ENCODE peak calls at places on chromosome X, in five cellular contexts. One of them, this sample, is unnamed.

GRCh38 chrX:80578518-80579105 is 158.4 kb downstream of the TENT5D start:
- DNase-seq in HepG2: peak; percentile 6
- DNase-seq in SK-N-SH: peak; percentile 41
- DNase-seq in IMR-90: peak; percentile 6
- DNase-seq in K562: peak; percentile 23
- DNase-seq in this sample: no peak

GRCh38 chrX:101619336-101619735 is 1.5 kb upstream of the ARMCX6 start:
- DNase-seq in IMR-90: peak; percentile 22
- DNase-seq in HepG2: peak; percentile 12
- DNase-seq in SK-N-SH: no peak
- DNase-seq in K562: peak; percentile 44
- DNase-seq in this sample: no peak

GRCh38 chrX:103830848-103831247 is 1.2 kb downstream of the RAB9B start:
- DNase-seq in IMR-90: no peak
- DNase-seq in HepG2: no peak
- DNase-seq in SK-N-SH: peak; percentile 2
- DNase-seq in K562: no peak
- DNase-seq in this sample: no peak

GRCh38 chrX:129769467-129770154 is 10.1 kb upstream of the SASH3 start:
- DNase-seq in IMR-90: no peak
- DNase-seq in HepG2: no peak
- DNase-seq in K562: no peak
- DNase-seq in SK-N-SH: no peak
- DNase-seq in this sample: peak; percentile 73

GRCh38 chrX:68829594-68830485 is 1.0 kb downstream of the EFNB1 start:
- DNase-seq in HepG2: no peak
- DNase-seq in SK-N-SH: peak; percentile 49
- DNase-seq in K562: peak; percentile 16
- DNase-seq in IMR-90: peak; percentile 19
- DNase-seq in this sample: no peak

GRCh38 chrX:55007633-55008032 is 7.5 kb downstream of the APEX2 start:
- DNase-seq in IMR-90: peak; percentile 63
- DNase-seq in K562: no peak
- DNase-seq in SK-N-SH: no peak
- DNase-seq in HepG2: peak; percentile 73
- DNase-seq in this sample: no peak

GRCh38 chrX:79506001-79506400 is 138.9 kb upstream of the ITM2A start:
- DNase-seq in IMR-90: no peak
- DNase-seq in K562: no peak
- DNase-seq in SK-N-SH: no peak
- DNase-seq in HepG2: no peak
- DNase-seq in this sample: no peak

GRCh38 chrX:100648601-100649417 is 4.8 kb downstream of the SRPX2 start:
- DNase-seq in HepG2: peak; percentile 60
- DNase-seq in IMR-90: peak; percentile 84
- DNase-seq in K562: no peak
- DNase-seq in SK-N-SH: no peak
- DNase-seq in this sample: no peak

GRCh38 chrX:56233682-56234081 is 1.5 kb downstream of the KLF8 start:
- DNase-seq in HepG2: no peak
- DNase-seq in K562: no peak
- DNase-seq in IMR-90: no peak
- DNase-seq in SK-N-SH: no peak
- DNase-seq in this sample: peak; percentile 60

GRCh38 chrX:56248492-56248891 is 16.3 kb downstream of the KLF8 start:
- DNase-seq in IMR-90: peak; percentile 25
- DNase-seq in HepG2: peak; percentile 5
- DNase-seq in SK-N-SH: peak; percentile 52
- DNase-seq in K562: peak; percentile 29
- DNase-seq in this sample: peak; percentile 40

GRCh38 chrX:41923925-41924693 is 755 bp upstream of the CASK start:
- DNase-seq in K562: peak; percentile 7
- DNase-seq in HepG2: no peak
- DNase-seq in SK-N-SH: peak; percentile 25
- DNase-seq in IMR-90: peak; percentile 26
- DNase-seq in this sample: no peak

GRCh38 chrX:135087867-135088266 is 32.5 kb downstream of the ETDB start:
- DNase-seq in IMR-90: no peak
- DNase-seq in HepG2: no peak
- DNase-seq in K562: no peak
- DNase-seq in SK-N-SH: no peak
- DNase-seq in this sample: no peak

GRCh38 chrX:10041383-10041782 is 74.2 kb downstream of the CLDN34 start:
- DNase-seq in SK-N-SH: no peak
- DNase-seq in K562: no peak
- DNase-seq in IMR-90: peak; percentile 8
- DNase-seq in HepG2: no peak
- DNase-seq in this sample: no peak

GRCh38 chrX:25275159-25275558 is 259.4 kb upstream of the ARX start:
- DNase-seq in K562: no peak
- DNase-seq in SK-N-SH: no peak
- DNase-seq in IMR-90: no peak
- DNase-seq in HepG2: no peak
- DNase-seq in this sample: no peak

GRCh38 chrX:154019061-154019621 is 561 bp downstream of the IRAK1 start:
- DNase-seq in HepG2: no peak
- DNase-seq in K562: peak; percentile 29
- DNase-seq in SK-N-SH: peak; percentile 66
- DNase-seq in IMR-90: no peak
- DNase-seq in this sample: no peak

GRCh38 chrX:110442631-110443030 is 84.0 kb downstream of the RTL9 start:
- DNase-seq in SK-N-SH: peak; percentile 61
- DNase-seq in K562: peak; percentile 35
- DNase-seq in HepG2: peak; percentile 54
- DNase-seq in IMR-90: peak; percentile 11
- DNase-seq in this sample: no peak

GRCh38 chrX:126237524-126237923 is 71.4 kb upstream of the DCAF12L2 start:
- DNase-seq in HepG2: no peak
- DNase-seq in K562: no peak
- DNase-seq in IMR-90: no peak
- DNase-seq in SK-N-SH: no peak
- DNase-seq in this sample: no peak

GRCh38 chrX:73963682-73964081 is 340.3 kb upstream of the ZCCHC13 start:
- DNase-seq in SK-N-SH: no peak
- DNase-seq in IMR-90: no peak
- DNase-seq in K562: no peak
- DNase-seq in HepG2: no peak
- DNase-seq in this sample: no peak

GRCh38 chrX:53133400-53133799 is 39.5 kb downstream of the KANTR start:
- DNase-seq in K562: no peak
- DNase-seq in SK-N-SH: no peak
- DNase-seq in HepG2: no peak
- DNase-seq in IMR-90: no peak
- DNase-seq in this sample: no peak

GRCh38 chrX:66200050-66200664 is 36.1 kb downstream of the HEPH start:
- DNase-seq in SK-N-SH: no peak
- DNase-seq in HepG2: no peak
- DNase-seq in IMR-90: no peak
- DNase-seq in K562: no peak
- DNase-seq in this sample: peak; percentile 17

GRCh38 chrX:56733459-56734046 is 4.5 kb downstream of the NBDY start:
- DNase-seq in HepG2: peak; percentile 17
- DNase-seq in K562: peak; percentile 11
- DNase-seq in SK-N-SH: peak; percentile 41
- DNase-seq in IMR-90: peak; percentile 47
- DNase-seq in this sample: no peak

GRCh38 chrX:124209792-124210576 is 122.5 kb upstream of the TEX13D start:
- DNase-seq in IMR-90: no peak
- DNase-seq in HepG2: no peak
- DNase-seq in SK-N-SH: no peak
- DNase-seq in K562: no peak
- DNase-seq in this sample: no peak

GRCh38 chrX:134673123-134673522 is 14.9 kb upstream of the PLAC1 start:
- DNase-seq in HepG2: no peak
- DNase-seq in SK-N-SH: no peak
- DNase-seq in IMR-90: no peak
- DNase-seq in K562: no peak
- DNase-seq in this sample: no peak

GRCh38 chrX:101417981-101418841 is 10.2 kb downstream of the HNRNPH2 start:
- DNase-seq in IMR-90: no peak
- DNase-seq in SK-N-SH: peak; percentile 74
- DNase-seq in K562: no peak
- DNase-seq in HepG2: no peak
- DNase-seq in this sample: no peak

GRCh38 chrX:70969635-70970481 is 39.0 kb upstream of the SLC7A3 start:
- DNase-seq in HepG2: no peak
- DNase-seq in IMR-90: no peak
- DNase-seq in SK-N-SH: no peak
- DNase-seq in K562: peak; percentile 78
- DNase-seq in this sample: no peak

GRCh38 chrX:122512561-122513072 is 671.5 kb upstream of the GRIA3 start:
- DNase-seq in IMR-90: no peak
- DNase-seq in SK-N-SH: no peak
- DNase-seq in K562: no peak
- DNase-seq in HepG2: no peak
- DNase-seq in this sample: no peak

GRCh38 chrX:47706575-47706974 is 47.6 kb upstream of the UXT start:
- DNase-seq in HepG2: no peak
- DNase-seq in SK-N-SH: no peak
- DNase-seq in IMR-90: peak; percentile 10
- DNase-seq in K562: no peak
- DNase-seq in this sample: no peak

GRCh38 chrX:66731398-66731797 is 92.5 kb upstream of the EDA2R start:
- DNase-seq in SK-N-SH: peak; percentile 16
- DNase-seq in IMR-90: peak; percentile 33
- DNase-seq in HepG2: peak; percentile 12
- DNase-seq in K562: peak; percentile 9
- DNase-seq in this sample: peak; percentile 3

GRCh38 chrX:132227383-132228112 is 8.3 kb upstream of the RAP2C start:
- DNase-seq in IMR-90: peak; percentile 27
- DNase-seq in K562: no peak
- DNase-seq in SK-N-SH: no peak
- DNase-seq in HepG2: no peak
- DNase-seq in this sample: no peak

GRCh38 chrX:153469811-153470410 is 465 bp downstream of the HAUS7 start:
- DNase-seq in K562: peak; percentile 44
- DNase-seq in HepG2: no peak
- DNase-seq in IMR-90: peak; percentile 8
- DNase-seq in SK-N-SH: peak; percentile 55
- DNase-seq in this sample: no peak

GRCh38 chrX:69152398-69152797 is 12.9 kb downstream of the PJA1 start:
- DNase-seq in SK-N-SH: peak; percentile 17
- DNase-seq in IMR-90: no peak
- DNase-seq in HepG2: peak; percentile 21
- DNase-seq in K562: no peak
- DNase-seq in this sample: no peak

GRCh38 chrX:46758956-46759644 is at the start of gene SLC9A7:
- DNase-seq in SK-N-SH: peak; percentile 80
- DNase-seq in K562: peak; percentile 47
- DNase-seq in IMR-90: peak; percentile 61
- DNase-seq in HepG2: peak; percentile 52
- DNase-seq in this sample: peak; percentile 33

GRCh38 chrX:119762718-119763117 is 4.3 kb downstream of the SOWAHD start:
- DNase-seq in SK-N-SH: no peak
- DNase-seq in K562: no peak
- DNase-seq in IMR-90: no peak
- DNase-seq in HepG2: no peak
- DNase-seq in this sample: no peak

GRCh38 chrX:20974326-20974725 is 399.9 kb upstream of the CNKSR2 start:
- DNase-seq in HepG2: no peak
- DNase-seq in SK-N-SH: no peak
- DNase-seq in K562: no peak
- DNase-seq in IMR-90: no peak
- DNase-seq in this sample: no peak

GRCh38 chrX:153882086-153882498 is 3.9 kb downstream of the L1CAM start:
- DNase-seq in IMR-90: peak; percentile 13
- DNase-seq in K562: no peak
- DNase-seq in SK-N-SH: peak; percentile 55
- DNase-seq in HepG2: peak; percentile 84
- DNase-seq in this sample: no peak

GRCh38 chrX:53357799-53358530 is 64.5 kb downstream of the SMC1A start:
- DNase-seq in K562: no peak
- DNase-seq in IMR-90: peak; percentile 48
- DNase-seq in HepG2: no peak
- DNase-seq in SK-N-SH: peak; percentile 36
- DNase-seq in this sample: no peak

GRCh38 chrX:121832446-121832845 is 785.0 kb downstream of the GLUD2 start:
- DNase-seq in SK-N-SH: no peak
- DNase-seq in HepG2: no peak
- DNase-seq in IMR-90: no peak
- DNase-seq in K562: no peak
- DNase-seq in this sample: no peak

DNA sequence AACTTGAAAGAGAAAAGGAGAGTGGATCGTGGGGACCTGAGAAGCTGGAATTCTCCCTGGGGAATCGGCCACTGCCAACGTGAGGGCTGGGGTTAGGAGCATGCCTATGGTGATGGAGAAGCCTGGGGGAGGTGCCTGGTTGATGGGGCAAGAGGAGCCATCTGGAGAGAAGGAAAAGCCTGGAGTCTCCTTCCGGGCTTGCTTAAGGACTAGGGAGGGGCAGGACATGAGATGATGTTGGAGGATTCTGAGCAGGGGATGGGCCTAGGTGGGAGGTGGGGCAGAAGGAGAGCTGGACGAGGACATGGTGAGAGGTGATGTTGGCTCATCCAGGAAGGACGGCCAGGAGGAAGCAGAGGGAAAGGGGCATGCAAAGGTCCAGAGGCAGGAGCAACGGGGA is 35.0 kb upstream of the GYG2 start:
- DNase-seq in K562: no peak
- DNase-seq in HepG2: no peak
- DNase-seq in IMR-90: no peak
- DNase-seq in SK-N-SH: no peak
- DNase-seq in this sample: no peak
- TF ChIP-seq MXI1 in K562: no peak
- TF ChIP-seq MXI1 in HepG2: no peak
- TF ChIP-seq MXI1 in IMR-90: no peak
- TF ChIP-seq MXI1 in SK-N-SH: no peak
- TF ChIP-seq MXI1 in this sample: no peak

GRCh38 chrX:97366246-97366645 is 482.5 kb downstream of the RPA4 start:
- DNase-seq in HepG2: no peak
- DNase-seq in IMR-90: no peak
- DNase-seq in SK-N-SH: no peak
- DNase-seq in K562: no peak
- DNase-seq in this sample: no peak
- TF ChIP-seq MXI1 in HepG2: no peak
- TF ChIP-seq MXI1 in IMR-90: no peak
- TF ChIP-seq MXI1 in SK-N-SH: no peak
- TF ChIP-seq MXI1 in K562: no peak
- TF ChIP-seq MXI1 in this sample: no peak

GRCh38 chrX:18377802-18378201 is 23.3 kb upstream of the SCML2 start:
- DNase-seq in K562: peak; percentile 22
- DNase-seq in IMR-90: peak; percentile 8
- DNase-seq in SK-N-SH: peak; percentile 46
- DNase-seq in HepG2: peak; percentile 11
- DNase-seq in this sample: no peak
- TF ChIP-seq MXI1 in K562: no peak
- TF ChIP-seq MXI1 in IMR-90: no peak
- TF ChIP-seq MXI1 in SK-N-SH: no peak
- TF ChIP-seq MXI1 in HepG2: no peak
- TF ChIP-seq MXI1 in this sample: no peak

GRCh38 chrX:1283093-1283492 is 14.5 kb downstream of the CSF2RA start:
- DNase-seq in SK-N-SH: no peak
- DNase-seq in HepG2: no peak
- DNase-seq in IMR-90: no peak
- DNase-seq in K562: no peak
- DNase-seq in this sample: no peak

GRCh38 chrX:1283750-1284149 is 15.1 kb downstream of the CSF2RA start:
- DNase-seq in SK-N-SH: no peak
- DNase-seq in HepG2: no peak
- DNase-seq in K562: no peak
- DNase-seq in IMR-90: no peak
- DNase-seq in this sample: no peak

GRCh38 chrX:1281511-1281910 is 12.9 kb downstream of the CSF2RA start:
- DNase-seq in SK-N-SH: no peak
- DNase-seq in IMR-90: peak; percentile 14
- DNase-seq in HepG2: no peak
- DNase-seq in K562: no peak
- DNase-seq in this sample: no peak
- TF ChIP-seq MXI1 in SK-N-SH: no peak
- TF ChIP-seq MXI1 in IMR-90: no peak
- TF ChIP-seq MXI1 in HepG2: no peak
- TF ChIP-seq MXI1 in K562: no peak
- TF ChIP-seq MXI1 in this sample: no peak